ENCODE peak calls at places on chromosomes 11 and 22, in eight cellular contexts. One of them, this sample, is unnamed.

GRCh38 chr11:71153005-71153395 is 99.4 kb downstream of the SHANK2 start:
- DNase-seq in ascending aorta: peak; percentile 40
- DNase-seq in aorta: no peak
- DNase-seq in A549: peak; percentile 53
- DNase-seq in Panc1: no peak
- DNase-seq in body of pancreas: peak; percentile 36
- DNase-seq in GM23338: peak; percentile 26
- DNase-seq in stomach: no peak
- DNase-seq in this sample: no peak

GRCh38 chr22:43289551-43289963 is 53.6 kb downstream of the SCUBE1 start:
- DNase-seq in ascending aorta: no peak
- DNase-seq in body of pancreas: no peak
- DNase-seq in A549: no peak
- DNase-seq in Panc1: no peak
- DNase-seq in stomach: no peak
- DNase-seq in GM23338: no peak
- DNase-seq in aorta: no peak
- DNase-seq in this sample: no peak

GRCh38 chr22:28394711-28395110 is 284.9 kb downstream of the TTC28 start:
- DNase-seq in aorta: no peak
- DNase-seq in Panc1: no peak
- DNase-seq in ascending aorta: no peak
- DNase-seq in GM23338: no peak
- DNase-seq in stomach: no peak
- DNase-seq in body of pancreas: no peak
- DNase-seq in A549: no peak
- DNase-seq in this sample: no peak

GRCh38 chr11:44159848-44160721 is 64.6 kb downstream of the EXT2 start:
- DNase-seq in ascending aorta: no peak
- DNase-seq in Panc1: no peak
- DNase-seq in GM23338: no peak
- DNase-seq in stomach: no peak
- DNase-seq in body of pancreas: no peak
- DNase-seq in A549: no peak
- DNase-seq in aorta: no peak
- DNase-seq in this sample: no peak

GRCh38 chr11:89495951-89496350 is 4.8 kb upstream of the NOX4 start:
- DNase-seq in Panc1: no peak
- DNase-seq in stomach: no peak
- DNase-seq in A549: no peak
- DNase-seq in aorta: peak; percentile 74
- DNase-seq in body of pancreas: no peak
- DNase-seq in GM23338: no peak
- DNase-seq in ascending aorta: peak; percentile 88
- DNase-seq in this sample: no peak

GRCh38 chr22:17580461-17581031 is 17.2 kb downstream of the SLC25A18 start:
- DNase-seq in stomach: peak; percentile 36
- DNase-seq in Panc1: no peak
- DNase-seq in aorta: no peak
- DNase-seq in A549: no peak
- DNase-seq in ascending aorta: no peak
- DNase-seq in GM23338: peak; percentile 69
- DNase-seq in body of pancreas: no peak
- DNase-seq in this sample: no peak

GRCh38 chr11:132263231-132263630 is 892.8 kb downstream of the NTM start:
- DNase-seq in Panc1: no peak
- DNase-seq in ascending aorta: no peak
- DNase-seq in stomach: no peak
- DNase-seq in body of pancreas: no peak
- DNase-seq in aorta: no peak
- DNase-seq in A549: no peak
- DNase-seq in GM23338: no peak
- DNase-seq in this sample: no peak

GRCh38 chr22:44550666-44551491 is 52.8 kb upstream of the RTL6 start:
- DNase-seq in GM23338: no peak
- DNase-seq in body of pancreas: no peak
- DNase-seq in aorta: no peak
- DNase-seq in stomach: peak; percentile 37
- DNase-seq in A549: no peak
- DNase-seq in ascending aorta: peak; percentile 46
- DNase-seq in Panc1: peak; percentile 35
- DNase-seq in this sample: no peak

GRCh38 chr11:85913486-85913885 is 58.3 kb downstream of the CCDC83 start:
- DNase-seq in aorta: no peak
- DNase-seq in body of pancreas: no peak
- DNase-seq in ascending aorta: no peak
- DNase-seq in stomach: no peak
- DNase-seq in GM23338: no peak
- DNase-seq in A549: no peak
- DNase-seq in Panc1: no peak
- DNase-seq in this sample: no peak

GRCh38 chr11:85918910-85919794 is 64.0 kb downstream of the CCDC83 start:
- DNase-seq in Panc1: no peak
- DNase-seq in ascending aorta: no peak
- DNase-seq in aorta: no peak
- DNase-seq in A549: no peak
- DNase-seq in body of pancreas: no peak
- DNase-seq in stomach: no peak
- DNase-seq in GM23338: no peak
- DNase-seq in this sample: no peak

GRCh38 chr11:85912414-85912813 is 57.2 kb downstream of the CCDC83 start:
- DNase-seq in Panc1: no peak
- DNase-seq in stomach: no peak
- DNase-seq in GM23338: peak; percentile 24
- DNase-seq in aorta: no peak
- DNase-seq in ascending aorta: no peak
- DNase-seq in A549: no peak
- DNase-seq in body of pancreas: no peak
- DNase-seq in this sample: no peak

DNA sequence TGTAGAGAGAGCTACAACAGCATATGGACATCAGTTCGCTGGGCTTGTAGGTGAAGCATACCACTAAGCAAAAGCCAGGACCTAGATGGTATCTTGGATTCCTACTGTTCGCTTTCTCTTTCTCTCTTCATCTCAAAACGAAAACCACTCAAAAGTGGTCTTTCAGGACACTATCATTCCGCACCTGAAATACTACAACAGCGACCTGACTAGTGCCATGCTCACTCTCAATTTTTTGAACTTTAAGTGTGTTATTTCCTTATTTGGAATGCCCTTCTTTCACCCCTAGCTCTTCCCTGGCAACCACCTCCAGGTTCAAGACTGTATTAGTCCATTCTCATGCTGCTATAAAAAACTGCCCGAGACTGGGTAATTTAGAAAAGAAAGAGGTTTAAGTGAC is 59.2 kb downstream of the CCDC83 start:
- DNase-seq in GM23338: no peak
- DNase-seq in A549: no peak
- DNase-seq in aorta: no peak
- DNase-seq in ascending aorta: no peak
- DNase-seq in Panc1: no peak
- DNase-seq in stomach: no peak
- DNase-seq in body of pancreas: no peak
- DNase-seq in this sample: no peak
- H3K4me3 ChIP-seq in GM23338: no peak overlapping the region
- H3K4me3 ChIP-seq in A549: no peak overlapping the region
- H3K4me3 ChIP-seq in aorta: no peak overlapping the region
- H3K4me3 ChIP-seq in ascending aorta: no peak overlapping the region
- H3K4me3 ChIP-seq in Panc1: no peak overlapping the region
- H3K4me3 ChIP-seq in stomach: no peak overlapping the region
- H3K4me3 ChIP-seq in body of pancreas: no peak overlapping the region
- H3K4me3 ChIP-seq in this sample: no peak overlapping the region

GRCh38 chr11:124801014-124801413 is 808 bp upstream of the MSANTD2 start:
- DNase-seq in ascending aorta: no peak
- DNase-seq in A549: no peak
- DNase-seq in stomach: no peak
- DNase-seq in Panc1: no peak
- DNase-seq in body of pancreas: no peak
- DNase-seq in GM23338: no peak
- DNase-seq in aorta: no peak
- DNase-seq in this sample: no peak

GRCh38 chr11:124799384-124800225 is 601 bp downstream of the MSANTD2 start:
- DNase-seq in aorta: peak; percentile 62
- DNase-seq in ascending aorta: peak; percentile 67
- DNase-seq in stomach: peak; percentile 28
- DNase-seq in body of pancreas: peak; percentile 31
- DNase-seq in Panc1: no peak
- DNase-seq in A549: no peak
- DNase-seq in GM23338: peak; percentile 65
- DNase-seq in this sample: no peak

GRCh38 chr11:124798991-124799383 is 1.2 kb downstream of the MSANTD2 start:
- DNase-seq in aorta: no peak
- DNase-seq in A549: no peak
- DNase-seq in body of pancreas: no peak
- DNase-seq in Panc1: no peak
- DNase-seq in stomach: no peak
- DNase-seq in GM23338: peak; percentile 56
- DNase-seq in ascending aorta: no peak
- DNase-seq in this sample: no peak

GRCh38 chr11:124801636-124802312 is 1.6 kb upstream of the MSANTD2 start:
- DNase-seq in stomach: no peak
- DNase-seq in GM23338: no peak
- DNase-seq in ascending aorta: no peak
- DNase-seq in Panc1: no peak
- DNase-seq in A549: no peak
- DNase-seq in body of pancreas: no peak
- DNase-seq in aorta: no peak
- DNase-seq in this sample: no peak

DNA sequence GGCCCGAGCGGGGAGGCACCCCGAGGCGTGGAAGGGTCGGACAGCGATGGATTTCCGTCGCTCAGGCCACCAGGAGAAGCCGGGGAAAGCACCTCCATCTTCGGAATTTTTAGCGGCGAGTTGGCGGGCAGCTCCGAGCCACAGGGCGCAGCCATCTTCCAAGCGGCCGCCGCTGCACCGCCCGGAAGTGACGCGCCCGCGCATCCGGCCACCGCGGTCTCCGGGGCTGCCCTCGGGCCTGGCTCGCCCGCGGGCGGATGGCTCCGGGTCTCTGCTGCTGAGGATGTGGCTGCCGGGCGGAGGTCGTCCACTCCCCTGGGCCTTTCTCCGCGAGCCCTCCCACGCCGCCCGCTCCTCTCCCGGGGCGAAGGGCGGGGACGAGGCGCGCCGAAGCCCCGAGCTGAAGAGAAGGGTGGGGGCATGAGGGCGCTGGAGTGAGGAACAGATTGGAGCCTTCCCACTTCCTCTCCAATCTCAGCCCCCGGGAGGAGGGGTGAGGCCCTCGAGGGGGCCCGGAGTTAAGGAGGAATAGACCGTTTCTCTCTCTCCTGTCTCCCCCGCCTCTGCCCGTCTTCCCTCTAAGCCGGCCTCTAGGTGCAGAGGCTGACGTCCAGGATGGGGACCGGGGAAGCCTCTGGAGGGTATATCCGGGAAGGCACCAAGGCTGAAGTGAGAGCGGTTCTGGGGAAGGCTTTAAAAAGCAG is at the start of gene MSANTD2:
- DNase-seq in GM23338: peak; percentile 90
- DNase-seq in Panc1: peak; percentile 17
- DNase-seq in A549: peak; percentile 68
- DNase-seq in stomach: peak; percentile 86
- DNase-seq in aorta: peak; percentile 90
- DNase-seq in ascending aorta: peak; percentile 87
- DNase-seq in body of pancreas: peak; percentile 77
- DNase-seq in this sample: no peak
- H3K4me1 ChIP-seq in GM23338: peaks cover 36% of the 10 kb centered on the region
- H3K4me1 ChIP-seq in Panc1: peaks cover 23% of the 10 kb centered on the region
- H3K4me1 ChIP-seq in A549: peaks cover 15% of the 10 kb centered on the region
- H3K4me1 ChIP-seq in stomach: peaks cover 48% of the 10 kb centered on the region
- H3K4me1 ChIP-seq in aorta: peaks cover 6% of the 10 kb centered on the region
- H3K4me1 ChIP-seq in ascending aorta: peaks cover 13% of the 10 kb centered on the region
- H3K4me1 ChIP-seq in body of pancreas: peaks cover 20% of the 10 kb centered on the region
- H3K4me1 ChIP-seq in this sample: no peaks in the 10 kb centered on the region

GRCh38 chr11:8684600-8685290 is 2.2 kb downstream of the RPL27A start:
- DNase-seq in stomach: no peak
- DNase-seq in ascending aorta: no peak
- DNase-seq in GM23338: no peak
- DNase-seq in Panc1: no peak
- DNase-seq in aorta: no peak
- DNase-seq in body of pancreas: no peak
- DNase-seq in A549: no peak
- DNase-seq in this sample: no peak

GRCh38 chr11:8686325-8686724 is 3.7 kb downstream of the RPL27A start:
- DNase-seq in Panc1: no peak
- DNase-seq in A549: no peak
- DNase-seq in GM23338: no peak
- DNase-seq in body of pancreas: no peak
- DNase-seq in aorta: no peak
- DNase-seq in stomach: no peak
- DNase-seq in ascending aorta: no peak
- DNase-seq in this sample: no peak

GRCh38 chr11:8683115-8683807 is 669 bp downstream of the RPL27A start:
- DNase-seq in stomach: no peak
- DNase-seq in GM23338: no peak
- DNase-seq in body of pancreas: no peak
- DNase-seq in aorta: no peak
- DNase-seq in Panc1: no peak
- DNase-seq in ascending aorta: no peak
- DNase-seq in A549: no peak
- DNase-seq in this sample: no peak

GRCh38 chr11:8685306-8685705 is 2.7 kb downstream of the RPL27A start:
- DNase-seq in stomach: no peak
- DNase-seq in GM23338: no peak
- DNase-seq in ascending aorta: no peak
- DNase-seq in Panc1: no peak
- DNase-seq in aorta: no peak
- DNase-seq in A549: no peak
- DNase-seq in body of pancreas: no peak
- DNase-seq in this sample: no peak

DNA sequence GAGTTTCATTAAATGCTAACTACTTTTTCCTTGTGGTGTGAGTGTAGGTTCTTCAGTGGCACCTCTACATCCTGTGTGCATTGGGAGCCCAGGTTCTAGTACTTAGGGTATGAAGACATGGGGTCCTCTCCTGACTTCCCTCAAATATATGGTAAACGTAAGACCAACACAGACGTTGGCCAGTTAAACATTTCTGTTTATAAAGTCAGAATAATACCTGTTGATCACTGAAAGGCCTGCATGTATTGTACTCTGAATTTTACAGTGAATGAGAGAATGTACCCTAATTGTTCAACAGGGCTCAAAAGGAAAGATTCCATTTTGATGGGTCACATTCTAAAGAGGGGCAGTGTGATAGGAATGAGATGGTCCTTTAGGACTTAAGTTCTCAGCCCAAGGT is 3.2 kb downstream of the RPL27A start:
- DNase-seq in aorta: no peak
- DNase-seq in GM23338: no peak
- DNase-seq in A549: no peak
- DNase-seq in body of pancreas: no peak
- DNase-seq in stomach: no peak
- DNase-seq in ascending aorta: no peak
- DNase-seq in Panc1: no peak
- DNase-seq in this sample: no peak
- H3K27ac ChIP-seq in aorta: no peak overlapping the region
- H3K27ac ChIP-seq in GM23338: peak overlapping the region; percentile 97
- H3K27ac ChIP-seq in A549: peak overlapping the region; percentile 98
- H3K27ac ChIP-seq in body of pancreas: no peak overlapping the region
- H3K27ac ChIP-seq in stomach: peak overlapping the region; percentile 98
- H3K27ac ChIP-seq in ascending aorta: no peak overlapping the region
- H3K27ac ChIP-seq in Panc1: peak overlapping the region; percentile 100
- H3K27ac ChIP-seq in this sample: no peak overlapping the region

DNA sequence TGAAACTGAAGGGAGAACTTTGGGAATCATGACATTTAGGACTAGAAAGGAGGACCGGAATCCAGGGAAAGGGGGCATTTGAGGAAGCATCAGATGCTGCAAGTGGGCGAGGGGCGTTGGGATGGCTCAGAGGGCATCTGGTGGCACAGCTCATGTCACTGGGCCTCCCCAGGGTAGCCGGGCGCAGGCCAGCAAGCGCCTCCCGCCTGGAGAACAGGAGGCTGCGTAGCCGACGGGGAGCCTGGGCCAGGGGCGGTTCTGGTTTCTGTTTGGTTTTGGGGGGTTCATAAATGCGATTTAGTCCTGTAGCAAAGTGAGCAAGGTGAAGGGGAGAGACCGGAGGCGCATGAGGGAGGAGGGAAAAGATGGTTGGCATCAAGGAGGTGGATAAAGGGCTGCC is 443 bp upstream of the ST14 start:
- DNase-seq in stomach: no peak
- DNase-seq in ascending aorta: no peak
- DNase-seq in Panc1: no peak
- DNase-seq in body of pancreas: no peak
- DNase-seq in GM23338: peak; percentile 19
- DNase-seq in aorta: no peak
- DNase-seq in A549: no peak
- DNase-seq in this sample: no peak
- H3K4me3 ChIP-seq in stomach: peak overlapping the region; percentile 59
- H3K4me3 ChIP-seq in ascending aorta: no peak overlapping the region
- H3K4me3 ChIP-seq in Panc1: peak overlapping the region; percentile 19
- H3K4me3 ChIP-seq in body of pancreas: no peak overlapping the region
- H3K4me3 ChIP-seq in GM23338: peak overlapping the region; percentile 83
- H3K4me3 ChIP-seq in aorta: no peak overlapping the region
- H3K4me3 ChIP-seq in A549: no peak overlapping the region
- H3K4me3 ChIP-seq in this sample: no peak overlapping the region